ENCODE peak calls at places on chromosomes 3 and 15, in seven cellular contexts. Y is Panc1, T is PC-9, F is aorta, J is fibroblast of lung, N is Caco-2, I is uterus. D is an unnamed sample.

GRCh38 chr15:79082363-79083070 is 8.1 kb downstream of the RASGRF1 start:
- DNase-seq in Y (no peak), T (no peak), F (no peak), J (no peak), N (no peak), I (no peak), D (no peak)

GRCh38 chr3:40237892-40238571 is 71.5 kb upstream of the EIF1B start:
- DNase-seq in Y (no peak), T (no peak), F (no peak), J (no peak), N (no peak), I (no peak), D (peak; percentile 18)

GRCh38 chr3:29525254-29525881 is 244.5 kb downstream of the RBMS3 start:
- DNase-seq in Y (no peak), T (no peak), F (peak; percentile 74), J (peak; percentile 90), N (no peak), I (peak; percentile 73), D (no peak)

GRCh38 chr15:55916666-55917409 is 76.6 kb downstream of the NEDD4 start:
- DNase-seq in Y (no peak), T (no peak), F (no peak), J (peak; percentile 76), N (no peak), I (no peak), D (no peak)

GRCh38 chr3:52153389-52154096 is 680 bp downstream of the POC1A start:
- DNase-seq in Y (no peak), T (peak; percentile 80), F (peak; percentile 46), J (no peak), N (peak; percentile 64), I (no peak), D (peak; percentile 18)

GRCh38 chr15:57272770-57273357 is 103.4 kb upstream of the CGNL1 start:
- DNase-seq in Y (no peak), T (no peak), F (no peak), J (no peak), N (no peak), I (no peak), D (no peak)

GRCh38 chr3:134317106-134317947 is 56.9 kb downstream of the AMOTL2 start:
- DNase-seq in Y (no peak), T (peak; percentile 90), F (no peak), J (no peak), N (no peak), I (no peak), D (no peak)

GRCh38 chr3:71694358-71694999 is 30.7 kb downstream of the EIF4E3 start:
- DNase-seq in Y (no peak), T (no peak), F (no peak), J (peak; percentile 91), N (no peak), I (no peak), D (no peak)

GRCh38 chr3:70488131-70488530 is 175.7 kb upstream of the MDFIC2 start:
- DNase-seq in Y (no peak), T (no peak), F (peak; percentile 17), J (no peak), N (no peak), I (no peak), D (no peak)

GRCh38 chr3:156723182-156723619 is 48.8 kb downstream of the TIPARP start:
- DNase-seq in Y (no peak), T (no peak), F (no peak), J (no peak), N (no peak), I (no peak), D (no peak)

GRCh38 chr15:64456634-64457108 is 3.7 kb upstream of the ZNF609 start:
- DNase-seq in Y (no peak), T (no peak), F (no peak), J (peak; percentile 11), N (peak; percentile 22), I (no peak), D (no peak)

GRCh38 chr3:104521606-104522336 is 844.9 kb upstream of the ALCAM start:
- DNase-seq in Y (no peak), T (no peak), F (no peak), J (no peak), N (no peak), I (no peak), D (no peak)

GRCh38 chr15:96693990-96694517 is 363.6 kb downstream of the NR2F2 start:
- DNase-seq in Y (no peak), T (no peak), F (no peak), J (peak; percentile 11), N (peak; percentile 7), I (peak; percentile 25), D (no peak)

GRCh38 chr3:4401441-4401840 is 65.6 kb downstream of the SUMF1 start:
- DNase-seq in Y (no peak), T (no peak), F (no peak), J (no peak), N (no peak), I (no peak), D (no peak)

GRCh38 chr15:27679621-27680521 is 419.2 kb downstream of the OCA2 start:
- DNase-seq in Y (no peak), T (no peak), F (no peak), J (peak; percentile 53), N (no peak), I (no peak), D (no peak)

GRCh38 chr3:188497021-188497420 is 343.1 kb downstream of the LPP start:
- DNase-seq in Y (no peak), T (no peak), F (no peak), J (no peak), N (no peak), I (no peak), D (no peak)

GRCh38 chr3:85252686-85253085 is 293.9 kb downstream of the CADM2 start:
- DNase-seq in Y (no peak), T (no peak), F (no peak), J (no peak), N (no peak), I (no peak), D (no peak)

GRCh38 chr15:41263891-41264351 is 32.9 kb downstream of the CHP1 start:
- DNase-seq in Y (no peak), T (no peak), F (no peak), J (peak; percentile 41), N (peak; percentile 53), I (no peak), D (no peak)

GRCh38 chr3:172110127-172110779 is 70.9 kb downstream of the FNDC3B start:
- DNase-seq in Y (no peak), T (no peak), F (no peak), J (no peak), N (no peak), I (no peak), D (no peak)

GRCh38 chr3:108055931-108056330 is 34.9 kb downstream of the CD47 start:
- DNase-seq in Y (no peak), T (no peak), F (no peak), J (no peak), N (no peak), I (no peak), D (no peak)

GRCh38 chr15:62850318-62850717 is 192.2 kb upstream of the TPM1 start:
- DNase-seq in Y (no peak), T (no peak), F (no peak), J (no peak), N (no peak), I (no peak), D (no peak)

GRCh38 chr15:48862705-48863104 is 15.2 kb upstream of the EID1 start:
- DNase-seq in Y (no peak), T (no peak), F (no peak), J (no peak), N (no peak), I (no peak), D (no peak)

GRCh38 chr3:17573396-17573795 is 169.0 kb downstream of the TBC1D5 start:
- DNase-seq in Y (no peak), T (no peak), F (no peak), J (no peak), N (no peak), I (no peak), D (no peak)

GRCh38 chr3:141659821-141660597 is 78.1 kb upstream of the RNF7 start:
- DNase-seq in Y (no peak), T (peak; percentile 53), F (peak; percentile 79), J (peak; percentile 26), N (peak; percentile 71), I (no peak), D (no peak)

GRCh38 chr3:153756816-153757215 is 364.4 kb upstream of the ARHGEF26 start:
- DNase-seq in Y (no peak), T (no peak), F (no peak), J (peak; percentile 16), N (no peak), I (no peak), D (no peak)

GRCh38 chr3:64158334-64158733 is 66.9 kb downstream of the PRICKLE2 start:
- DNase-seq in Y (no peak), T (no peak), F (no peak), J (no peak), N (no peak), I (no peak), D (no peak)

GRCh38 chr3:32432711-32433530 is 41.3 kb downstream of the CMTM7 start:
- DNase-seq in Y (no peak), T (no peak), F (no peak), J (peak; percentile 54), N (no peak), I (no peak), D (no peak)

GRCh38 chr15:58876306-58876705 is 57.2 kb downstream of the SLTM start:
- DNase-seq in Y (no peak), T (no peak), F (no peak), J (no peak), N (no peak), I (no peak), D (no peak)

GRCh38 chr15:78103406-78104118 is 11.2 kb downstream of the SH2D7 start:
- DNase-seq in Y (no peak), T (peak; percentile 35), F (peak; percentile 69), J (no peak), N (no peak), I (no peak), D (no peak)

GRCh38 chr3:138673641-138674040 is 65.1 kb downstream of the FAIM start:
- DNase-seq in Y (no peak), T (no peak), F (no peak), J (peak; percentile 29), N (no peak), I (no peak), D (no peak)

GRCh38 chr3:193439423-193439822 is 60.9 kb upstream of the ATP13A5 start:
- DNase-seq in Y (no peak), T (no peak), F (no peak), J (no peak), N (no peak), I (no peak), D (no peak)
- H3K4me3 ChIP-seq in Y (no peak overlapping the region), T (no peak overlapping the region), F (no peak overlapping the region), J (no peak overlapping the region), N (no peak overlapping the region), I (no peak overlapping the region), D (no peak overlapping the region)

GRCh38 chr3:185586644-185586964 is 509 bp downstream of the SENP2 start:
- DNase-seq in Y (no peak), T (no peak), F (no peak), J (no peak), N (no peak), I (no peak), D (no peak)
- H3K36me3 ChIP-seq in Y (no peaks in the 10 kb centered on the region), T (peaks cover 3% of the 10 kb centered on the region), F (no peaks in the 10 kb centered on the region), J (no peaks in the 10 kb centered on the region), N (no peaks in the 10 kb centered on the region), I (no peaks in the 10 kb centered on the region), D (no peaks in the 10 kb centered on the region)

GRCh38 chr3:127820871-127821853 is 1.2 kb downstream of the MGLL start:
- DNase-seq in Y (no peak), T (peak; percentile 52), F (peak; percentile 70), J (peak; percentile 73), N (no peak), I (no peak), D (no peak)
- H3K4me3 ChIP-seq in Y (no peak overlapping the region), T (peak overlapping the region; percentile 76), F (no peak overlapping the region), J (peak overlapping the region; percentile 74), N (no peak overlapping the region), I (no peak overlapping the region), D (no peak overlapping the region)

GRCh38 chr3:102451556-102451955 is 16.7 kb downstream of the ZPLD1 start:
- DNase-seq in Y (no peak), T (no peak), F (no peak), J (no peak), N (no peak), I (no peak), D (no peak)
- H3K36me3 ChIP-seq in Y (no peaks in the 10 kb centered on the region), T (no peaks in the 10 kb centered on the region), F (no peaks in the 10 kb centered on the region), J (no peaks in the 10 kb centered on the region), N (no peaks in the 10 kb centered on the region), I (no peaks in the 10 kb centered on the region), D (no peaks in the 10 kb centered on the region)

D was measured in iPS DF 6.9.